ENCODE peak calls at places on chromosomes 16 and 17, in seven cellular contexts. One of them, this sample, is unnamed.

GRCh38 chr17:49022391-49022941 is 25.3 kb downstream of the IGF2BP1 start:
- DNase-seq in dorsolateral prefrontal cortex: no peak
- DNase-seq in MG63: peak
- DNase-seq in activated gamma-delta T cell: no peak
- DNase-seq in activated CD8-positive, alpha-beta memory T cell treated with anti-CD3 and anti-CD28 coated beads for 1 hour: no peak
- DNase-seq in adipocyte: peak
- DNase-seq in NCI-H526: no peak
- DNase-seq in this sample: no peak

GRCh38 chr17:42918902-42919521 is 18.4 kb downstream of the G6PC1 start:
- DNase-seq in dorsolateral prefrontal cortex: no peak
- DNase-seq in MG63: no peak
- DNase-seq in activated gamma-delta T cell: no peak
- DNase-seq in activated CD8-positive, alpha-beta memory T cell treated with anti-CD3 and anti-CD28 coated beads for 1 hour: no peak
- DNase-seq in adipocyte: no peak
- DNase-seq in NCI-H526: peak
- DNase-seq in this sample: no peak

GRCh38 chr17:50186661-50187402 is 14.6 kb downstream of the COL1A1 start:
- DNase-seq in dorsolateral prefrontal cortex: no peak
- DNase-seq in MG63: no peak
- DNase-seq in activated gamma-delta T cell: no peak
- DNase-seq in activated CD8-positive, alpha-beta memory T cell treated with anti-CD3 and anti-CD28 coated beads for 1 hour: no peak
- DNase-seq in adipocyte: peak
- DNase-seq in NCI-H526: no peak
- DNase-seq in this sample: no peak

GRCh38 chr16:7278636-7279035 is 54.0 kb upstream of the RBFOX1 start:
- DNase-seq in dorsolateral prefrontal cortex: peak
- DNase-seq in MG63: no peak
- DNase-seq in activated gamma-delta T cell: no peak
- DNase-seq in activated CD8-positive, alpha-beta memory T cell treated with anti-CD3 and anti-CD28 coated beads for 1 hour: no peak
- DNase-seq in adipocyte: no peak
- DNase-seq in NCI-H526: no peak
- DNase-seq in this sample: no peak

GRCh38 chr16:73275024-73275423 is 227.1 kb upstream of the ZFHX3 start:
- DNase-seq in dorsolateral prefrontal cortex: no peak
- DNase-seq in MG63: no peak
- DNase-seq in activated gamma-delta T cell: no peak
- DNase-seq in activated CD8-positive, alpha-beta memory T cell treated with anti-CD3 and anti-CD28 coated beads for 1 hour: no peak
- DNase-seq in adipocyte: no peak
- DNase-seq in NCI-H526: no peak
- DNase-seq in this sample: no peak

GRCh38 chr17:79933863-79934652 is 94.8 kb upstream of the CBX4 start:
- DNase-seq in dorsolateral prefrontal cortex: no peak
- DNase-seq in MG63: peak
- DNase-seq in activated gamma-delta T cell: no peak
- DNase-seq in activated CD8-positive, alpha-beta memory T cell treated with anti-CD3 and anti-CD28 coated beads for 1 hour: no peak
- DNase-seq in adipocyte: peak
- DNase-seq in NCI-H526: no peak
- DNase-seq in this sample: no peak

GRCh38 chr17:16106161-16106891 is 106.7 kb downstream of the TTC19 start:
- DNase-seq in dorsolateral prefrontal cortex: no peak
- DNase-seq in MG63: peak
- DNase-seq in activated gamma-delta T cell: no peak
- DNase-seq in activated CD8-positive, alpha-beta memory T cell treated with anti-CD3 and anti-CD28 coated beads for 1 hour: no peak
- DNase-seq in adipocyte: no peak
- DNase-seq in NCI-H526: no peak
- DNase-seq in this sample: no peak

GRCh38 chr16:2148714-2149629 is 547 bp downstream of the RAB26 start:
- DNase-seq in dorsolateral prefrontal cortex: no peak
- DNase-seq in MG63: peak
- DNase-seq in activated gamma-delta T cell: no peak
- DNase-seq in activated CD8-positive, alpha-beta memory T cell treated with anti-CD3 and anti-CD28 coated beads for 1 hour: no peak
- DNase-seq in adipocyte: peak
- DNase-seq in NCI-H526: peak
- DNase-seq in this sample: no peak

GRCh38 chr16:49564577-49565224 is 191.1 kb downstream of the C16orf78 start:
- DNase-seq in dorsolateral prefrontal cortex: no peak
- DNase-seq in MG63: no peak
- DNase-seq in activated gamma-delta T cell: no peak
- DNase-seq in activated CD8-positive, alpha-beta memory T cell treated with anti-CD3 and anti-CD28 coated beads for 1 hour: no peak
- DNase-seq in adipocyte: no peak
- DNase-seq in NCI-H526: no peak
- DNase-seq in this sample: no peak

GRCh38 chr17:71987634-71988033 is 133.2 kb upstream of the SOX9 start:
- DNase-seq in dorsolateral prefrontal cortex: no peak
- DNase-seq in MG63: peak
- DNase-seq in activated gamma-delta T cell: no peak
- DNase-seq in activated CD8-positive, alpha-beta memory T cell treated with anti-CD3 and anti-CD28 coated beads for 1 hour: no peak
- DNase-seq in adipocyte: peak
- DNase-seq in NCI-H526: no peak
- DNase-seq in this sample: no peak

GRCh38 chr17:8445536-8445935 is 9.9 kb downstream of the NDEL1 start:
- DNase-seq in dorsolateral prefrontal cortex: no peak
- DNase-seq in MG63: no peak
- DNase-seq in activated gamma-delta T cell: no peak
- DNase-seq in activated CD8-positive, alpha-beta memory T cell treated with anti-CD3 and anti-CD28 coated beads for 1 hour: no peak
- DNase-seq in adipocyte: no peak
- DNase-seq in NCI-H526: no peak
- DNase-seq in this sample: no peak

GRCh38 chr17:3935140-3935542 is 18.9 kb upstream of the P2RX1 start:
- DNase-seq in dorsolateral prefrontal cortex: no peak
- DNase-seq in MG63: no peak
- DNase-seq in activated gamma-delta T cell: no peak
- DNase-seq in activated CD8-positive, alpha-beta memory T cell treated with anti-CD3 and anti-CD28 coated beads for 1 hour: no peak
- DNase-seq in adipocyte: peak
- DNase-seq in NCI-H526: peak
- DNase-seq in this sample: no peak